ENCODE peak calls at places on chromosomes 1 and 21, in nine cellular contexts. One of them, this sample, is unnamed.

GRCh38 chr1:230084408-230085177 is 17.6 kb downstream of the GALNT2 start:
- DNase-seq in endothelial cell of umbilical vein: peak
- DNase-seq in stomach: peak
- DNase-seq in breast epithelium: peak
- DNase-seq in K562: no peak
- DNase-seq in transverse colon: peak
- DNase-seq in esophagus muscularis mucosa: no peak
- DNase-seq in HepG2: peak
- DNase-seq in suprapubic skin: no peak
- DNase-seq in this sample: no peak

GRCh38 chr1:108142773-108143394 is 57.3 kb downstream of the SLC25A24 start:
- DNase-seq in endothelial cell of umbilical vein: peak
- DNase-seq in stomach: no peak
- DNase-seq in breast epithelium: no peak
- DNase-seq in K562: peak
- DNase-seq in transverse colon: no peak
- DNase-seq in esophagus muscularis mucosa: no peak
- DNase-seq in HepG2: no peak
- DNase-seq in suprapubic skin: no peak
- DNase-seq in this sample: no peak

GRCh38 chr1:33120436-33121231 is 39.7 kb downstream of the AZIN2 start:
- DNase-seq in endothelial cell of umbilical vein: no peak
- DNase-seq in stomach: no peak
- DNase-seq in breast epithelium: no peak
- DNase-seq in K562: no peak
- DNase-seq in transverse colon: no peak
- DNase-seq in esophagus muscularis mucosa: peak
- DNase-seq in HepG2: no peak
- DNase-seq in suprapubic skin: no peak
- DNase-seq in this sample: peak

GRCh38 chr21:42089665-42090310 is 18.7 kb downstream of the UMODL1 start:
- DNase-seq in endothelial cell of umbilical vein: no peak
- DNase-seq in stomach: no peak
- DNase-seq in breast epithelium: no peak
- DNase-seq in K562: no peak
- DNase-seq in transverse colon: no peak
- DNase-seq in esophagus muscularis mucosa: no peak
- DNase-seq in HepG2: no peak
- DNase-seq in suprapubic skin: no peak
- DNase-seq in this sample: no peak

GRCh38 chr1:60571811-60572210 is 498.2 kb upstream of the C1orf87 start:
- DNase-seq in endothelial cell of umbilical vein: no peak
- DNase-seq in stomach: no peak
- DNase-seq in breast epithelium: no peak
- DNase-seq in K562: no peak
- DNase-seq in transverse colon: no peak
- DNase-seq in esophagus muscularis mucosa: no peak
- DNase-seq in HepG2: no peak
- DNase-seq in suprapubic skin: no peak
- DNase-seq in this sample: no peak

GRCh38 chr21:37145635-37146111 is 72.6 kb downstream of the TTC3 start:
- DNase-seq in endothelial cell of umbilical vein: no peak
- DNase-seq in stomach: no peak
- DNase-seq in breast epithelium: no peak
- DNase-seq in K562: no peak
- DNase-seq in transverse colon: no peak
- DNase-seq in esophagus muscularis mucosa: no peak
- DNase-seq in HepG2: no peak
- DNase-seq in suprapubic skin: no peak
- DNase-seq in this sample: no peak

GRCh38 chr1:150486966-150487762 is at the start of gene TARS2:
- DNase-seq in endothelial cell of umbilical vein: peak
- DNase-seq in stomach: peak
- DNase-seq in breast epithelium: peak
- DNase-seq in K562: peak
- DNase-seq in transverse colon: peak
- DNase-seq in esophagus muscularis mucosa: peak
- DNase-seq in HepG2: peak
- DNase-seq in suprapubic skin: peak
- DNase-seq in this sample: peak

GRCh38 chr1:24762133-24762676 is 17.0 kb downstream of the CLIC4 start:
- DNase-seq in endothelial cell of umbilical vein: no peak
- DNase-seq in stomach: no peak
- DNase-seq in breast epithelium: no peak
- DNase-seq in K562: no peak
- DNase-seq in transverse colon: no peak
- DNase-seq in esophagus muscularis mucosa: peak
- DNase-seq in HepG2: no peak
- DNase-seq in suprapubic skin: no peak
- DNase-seq in this sample: no peak

GRCh38 chr1:108585343-108585742 is 25.4 kb downstream of the EEIG2 start:
- DNase-seq in endothelial cell of umbilical vein: peak
- DNase-seq in stomach: no peak
- DNase-seq in breast epithelium: no peak
- DNase-seq in K562: no peak
- DNase-seq in transverse colon: no peak
- DNase-seq in esophagus muscularis mucosa: no peak
- DNase-seq in HepG2: no peak
- DNase-seq in suprapubic skin: no peak
- DNase-seq in this sample: no peak

GRCh38 chr1:110007045-110007444 is 22.5 kb downstream of the AHCYL1 start:
- DNase-seq in endothelial cell of umbilical vein: no peak
- DNase-seq in stomach: no peak
- DNase-seq in breast epithelium: no peak
- DNase-seq in K562: no peak
- DNase-seq in transverse colon: no peak
- DNase-seq in esophagus muscularis mucosa: no peak
- DNase-seq in HepG2: no peak
- DNase-seq in suprapubic skin: no peak
- DNase-seq in this sample: no peak

GRCh38 chr21:45472445-45473365 is 67.7 kb downstream of the COL18A1 start:
- DNase-seq in endothelial cell of umbilical vein: no peak
- DNase-seq in stomach: no peak
- DNase-seq in breast epithelium: no peak
- DNase-seq in K562: no peak
- DNase-seq in transverse colon: no peak
- DNase-seq in esophagus muscularis mucosa: no peak
- DNase-seq in HepG2: peak
- DNase-seq in suprapubic skin: no peak
- DNase-seq in this sample: no peak

GRCh38 chr21:45473496-45474322 is 68.5 kb downstream of the SLC19A1 start:
- DNase-seq in endothelial cell of umbilical vein: no peak
- DNase-seq in stomach: no peak
- DNase-seq in breast epithelium: no peak
- DNase-seq in K562: no peak
- DNase-seq in transverse colon: no peak
- DNase-seq in esophagus muscularis mucosa: no peak
- DNase-seq in HepG2: no peak
- DNase-seq in suprapubic skin: no peak
- DNase-seq in this sample: no peak

GRCh38 chr21:45469273-45470086 is 64.5 kb downstream of the COL18A1 start:
- DNase-seq in endothelial cell of umbilical vein: no peak
- DNase-seq in stomach: no peak
- DNase-seq in breast epithelium: no peak
- DNase-seq in K562: no peak
- DNase-seq in transverse colon: no peak
- DNase-seq in esophagus muscularis mucosa: no peak
- DNase-seq in HepG2: peak
- DNase-seq in suprapubic skin: no peak
- DNase-seq in this sample: no peak

GRCh38 chr21:45470087-45470515 is 65.1 kb downstream of the COL18A1 start:
- DNase-seq in endothelial cell of umbilical vein: no peak
- DNase-seq in stomach: no peak
- DNase-seq in breast epithelium: no peak
- DNase-seq in K562: no peak
- DNase-seq in transverse colon: no peak
- DNase-seq in esophagus muscularis mucosa: no peak
- DNase-seq in HepG2: no peak
- DNase-seq in suprapubic skin: no peak
- DNase-seq in this sample: no peak

DNA sequence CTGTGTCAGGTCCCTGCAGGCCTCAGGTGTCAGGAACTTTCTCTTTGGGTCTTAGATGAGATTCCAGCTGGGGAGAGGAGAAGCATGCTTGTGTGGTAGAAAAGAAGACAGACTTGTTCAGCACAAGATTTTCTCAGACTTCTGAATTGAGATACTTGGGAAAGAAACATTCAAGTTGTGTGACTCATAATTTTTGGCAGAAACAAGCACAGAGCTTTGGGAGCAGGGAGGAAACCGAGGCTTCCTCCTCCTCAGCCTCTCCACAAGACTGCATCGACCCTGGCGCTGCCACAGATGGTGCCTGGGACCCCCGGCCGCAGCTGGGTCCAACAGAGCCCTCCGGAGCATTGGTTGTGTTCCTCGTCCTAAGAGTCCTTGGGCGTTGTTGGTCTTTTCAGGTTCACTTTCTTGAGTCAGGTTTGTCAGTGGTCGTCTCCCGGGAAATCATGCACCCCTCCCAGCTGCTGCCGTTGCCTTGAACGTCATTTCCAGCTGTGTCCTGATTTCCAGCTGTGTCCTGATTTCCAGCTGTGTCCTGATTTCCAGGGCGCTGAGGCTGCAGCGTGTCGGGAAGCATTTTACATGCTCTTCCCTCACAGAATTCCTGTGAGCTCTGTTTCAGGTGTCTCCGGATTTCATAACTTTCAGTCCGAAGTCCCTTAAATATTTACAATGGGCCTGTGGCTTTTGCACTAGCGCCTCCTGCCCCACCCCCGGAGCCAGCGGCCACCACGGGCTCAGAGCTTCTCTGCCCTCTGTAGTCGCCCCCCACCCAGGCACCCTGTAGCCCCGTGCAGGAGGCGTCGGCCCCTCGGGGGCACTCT is 66.5 kb downstream of the COL18A1 start:
- DNase-seq in endothelial cell of umbilical vein: peak
- DNase-seq in stomach: no peak
- DNase-seq in breast epithelium: no peak
- DNase-seq in K562: no peak
- DNase-seq in transverse colon: no peak
- DNase-seq in esophagus muscularis mucosa: no peak
- DNase-seq in HepG2: peak
- DNase-seq in suprapubic skin: no peak
- DNase-seq in this sample: no peak
- TF ChIP-seq POLR2AphosphoS5 in endothelial cell of umbilical vein: peak
- TF ChIP-seq POLR2AphosphoS5 in stomach: peak
- TF ChIP-seq POLR2AphosphoS5 in breast epithelium: no peak
- TF ChIP-seq POLR2AphosphoS5 in K562: no peak
- TF ChIP-seq POLR2AphosphoS5 in transverse colon: peak
- TF ChIP-seq POLR2AphosphoS5 in esophagus muscularis mucosa: peak
- TF ChIP-seq POLR2AphosphoS5 in HepG2: peak
- TF ChIP-seq POLR2AphosphoS5 in suprapubic skin: no peak
- TF ChIP-seq POLR2AphosphoS5 in this sample: no peak

GRCh38 chr1:75724472-75725022 is at the start of gene ACADM:
- DNase-seq in endothelial cell of umbilical vein: peak
- DNase-seq in stomach: peak
- DNase-seq in breast epithelium: peak
- DNase-seq in K562: peak
- DNase-seq in transverse colon: peak
- DNase-seq in esophagus muscularis mucosa: peak
- DNase-seq in HepG2: peak
- DNase-seq in suprapubic skin: peak
- DNase-seq in this sample: peak
- TF ChIP-seq POLR2A in endothelial cell of umbilical vein: peak
- TF ChIP-seq POLR2A in stomach: peak
- TF ChIP-seq POLR2A in breast epithelium: peak
- TF ChIP-seq POLR2A in K562: peak
- TF ChIP-seq POLR2A in transverse colon: peak
- TF ChIP-seq POLR2A in esophagus muscularis mucosa: peak
- TF ChIP-seq POLR2A in HepG2: peak
- TF ChIP-seq POLR2A in suprapubic skin: peak
- TF ChIP-seq POLR2A in this sample: peak

DNA sequence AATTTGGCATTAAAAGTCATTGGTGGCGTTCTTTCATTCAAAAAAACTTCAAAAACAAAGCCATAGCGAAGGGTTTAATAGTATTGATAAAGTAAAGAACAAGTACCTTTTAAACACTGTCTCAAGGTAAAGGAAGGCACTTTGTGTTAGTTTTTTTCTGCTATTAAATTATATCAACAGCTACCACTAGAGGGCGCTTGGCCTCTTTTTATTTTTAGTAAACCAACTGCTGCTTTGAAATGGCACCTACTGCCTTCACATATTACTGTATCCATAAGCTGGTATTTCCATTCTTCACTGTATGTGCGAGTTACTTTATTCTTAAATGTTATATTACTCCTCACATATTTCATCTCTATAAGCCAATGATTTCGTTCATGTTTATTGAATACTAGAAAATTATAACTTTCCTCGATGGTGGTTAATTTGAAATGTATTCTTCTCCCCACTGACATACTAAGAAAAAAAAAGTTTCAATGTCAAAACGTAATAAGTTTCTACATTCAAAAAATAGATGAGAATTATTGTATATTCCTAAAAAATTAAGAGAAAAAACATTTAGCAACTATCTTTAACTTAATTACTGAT is 125.7 kb upstream of the CXADR start:
- DNase-seq in endothelial cell of umbilical vein: peak
- DNase-seq in stomach: peak
- DNase-seq in breast epithelium: no peak
- DNase-seq in K562: peak
- DNase-seq in transverse colon: peak
- DNase-seq in esophagus muscularis mucosa: no peak
- DNase-seq in HepG2: peak
- DNase-seq in suprapubic skin: no peak
- DNase-seq in this sample: peak
- TF ChIP-seq POLR2AphosphoS5 in endothelial cell of umbilical vein: no peak
- TF ChIP-seq POLR2AphosphoS5 in stomach: no peak
- TF ChIP-seq POLR2AphosphoS5 in breast epithelium: no peak
- TF ChIP-seq POLR2AphosphoS5 in K562: no peak
- TF ChIP-seq POLR2AphosphoS5 in transverse colon: no peak
- TF ChIP-seq POLR2AphosphoS5 in esophagus muscularis mucosa: no peak
- TF ChIP-seq POLR2AphosphoS5 in HepG2: no peak
- TF ChIP-seq POLR2AphosphoS5 in suprapubic skin: no peak
- TF ChIP-seq POLR2AphosphoS5 in this sample: no peak

DNA sequence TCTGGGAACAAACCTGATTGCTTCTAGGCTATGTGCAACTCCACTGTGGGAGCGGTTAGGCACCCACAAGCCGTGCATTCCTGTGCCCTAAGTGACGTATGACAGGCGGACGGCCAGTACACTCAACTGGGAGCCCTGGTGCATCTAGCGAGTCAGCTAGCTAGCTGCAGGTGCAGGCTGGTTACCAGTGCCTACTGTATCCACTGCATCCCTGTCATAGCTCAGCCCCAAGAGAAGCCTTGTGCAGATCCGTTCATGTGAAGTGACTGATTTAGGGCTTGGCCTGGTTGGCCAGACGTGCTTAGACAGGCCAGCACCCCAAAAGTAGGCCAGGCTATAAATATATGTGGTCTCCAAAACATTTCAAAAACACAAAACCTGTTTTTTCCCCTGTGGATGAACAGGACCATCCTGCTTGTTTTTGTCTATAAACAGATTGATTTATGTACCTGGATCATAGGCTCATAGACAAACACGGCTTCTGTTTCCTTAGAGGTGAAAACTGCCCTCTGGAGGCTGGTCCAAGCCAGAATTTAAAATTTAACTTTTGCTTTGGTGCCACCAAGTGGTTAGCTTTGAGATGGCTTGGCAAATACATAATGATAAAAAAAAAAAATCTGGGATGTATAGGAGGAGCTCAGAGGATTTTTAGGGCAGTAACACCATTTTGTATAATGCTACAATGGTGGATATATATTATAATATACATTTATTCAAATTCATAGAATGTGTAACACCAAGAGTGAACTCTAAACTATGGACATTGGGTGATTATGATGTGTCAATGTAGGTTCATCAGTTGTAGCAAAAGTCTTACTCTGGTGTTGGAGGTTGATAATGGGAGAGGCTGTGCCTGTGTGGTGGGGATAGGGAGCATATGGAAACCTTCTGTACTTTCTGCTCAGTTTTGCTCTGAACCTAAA is 68.5 kb downstream of the GIPC2 start:
- DNase-seq in endothelial cell of umbilical vein: peak
- DNase-seq in stomach: peak
- DNase-seq in breast epithelium: peak
- DNase-seq in K562: peak
- DNase-seq in transverse colon: peak
- DNase-seq in esophagus muscularis mucosa: no peak
- DNase-seq in HepG2: peak
- DNase-seq in suprapubic skin: peak
- DNase-seq in this sample: peak
- TF ChIP-seq POLR2A in endothelial cell of umbilical vein: no peak
- TF ChIP-seq POLR2A in stomach: no peak
- TF ChIP-seq POLR2A in breast epithelium: no peak
- TF ChIP-seq POLR2A in K562: no peak
- TF ChIP-seq POLR2A in transverse colon: no peak
- TF ChIP-seq POLR2A in esophagus muscularis mucosa: no peak
- TF ChIP-seq POLR2A in HepG2: no peak
- TF ChIP-seq POLR2A in suprapubic skin: no peak
- TF ChIP-seq POLR2A in this sample: no peak